ENCODE peak calls at places on chromosomes 4 and X, in eight cellular contexts. One of them, this sample, is unnamed.

GRCh38 chr4:27360651-27361347 is 500.2 kb downstream of the STIM2 start:
- DNase-seq in MM.1S: no peak
- DNase-seq in cardiac fibroblast: peak
- DNase-seq in AG10803: peak
- DNase-seq in AG04450: no peak
- DNase-seq in HL-60: no peak
- DNase-seq in tibial artery: no peak
- DNase-seq in adipocyte: peak
- DNase-seq in this sample: no peak

GRCh38 chr4:143713556-143714289 is 13.2 kb upstream of the FREM3 start:
- DNase-seq in tibial artery: no peak
- DNase-seq in AG04450: no peak
- DNase-seq in AG10803: no peak
- DNase-seq in cardiac fibroblast: no peak
- DNase-seq in adipocyte: peak
- DNase-seq in MM.1S: no peak
- DNase-seq in HL-60: no peak
- DNase-seq in this sample: no peak

GRCh38 chrX:39195156-39195555 is 393.9 kb downstream of the MID1IP1 start:
- DNase-seq in adipocyte: no peak
- DNase-seq in AG10803: no peak
- DNase-seq in tibial artery: no peak
- DNase-seq in MM.1S: no peak
- DNase-seq in HL-60: no peak
- DNase-seq in AG04450: no peak
- DNase-seq in cardiac fibroblast: no peak
- DNase-seq in this sample: no peak

GRCh38 chrX:25858273-25858880 is 279.8 kb upstream of the MAGEB18 start:
- DNase-seq in tibial artery: no peak
- DNase-seq in AG04450: no peak
- DNase-seq in cardiac fibroblast: peak
- DNase-seq in AG10803: peak
- DNase-seq in HL-60: no peak
- DNase-seq in adipocyte: no peak
- DNase-seq in MM.1S: no peak
- DNase-seq in this sample: no peak

GRCh38 chr4:92304636-92305035 is 870 bp downstream of the GRID2 start:
- DNase-seq in adipocyte: peak
- DNase-seq in AG04450: no peak
- DNase-seq in cardiac fibroblast: peak
- DNase-seq in MM.1S: no peak
- DNase-seq in AG10803: no peak
- DNase-seq in HL-60: no peak
- DNase-seq in tibial artery: no peak
- DNase-seq in this sample: no peak

GRCh38 chr4:53855886-53856260 is 208.5 kb downstream of the CHIC2 start:
- DNase-seq in MM.1S: no peak
- DNase-seq in adipocyte: peak
- DNase-seq in HL-60: no peak
- DNase-seq in AG10803: peak
- DNase-seq in tibial artery: no peak
- DNase-seq in cardiac fibroblast: peak
- DNase-seq in AG04450: peak
- DNase-seq in this sample: peak

GRCh38 chr4:57061395-57061794 is 48.8 kb downstream of the IGFBP7 start:
- DNase-seq in HL-60: no peak
- DNase-seq in adipocyte: peak
- DNase-seq in AG10803: peak
- DNase-seq in MM.1S: no peak
- DNase-seq in AG04450: no peak
- DNase-seq in tibial artery: no peak
- DNase-seq in cardiac fibroblast: peak
- DNase-seq in this sample: no peak

GRCh38 chr4:153523171-153523757 is 57.1 kb downstream of the TMEM131L start:
- DNase-seq in MM.1S: no peak
- DNase-seq in HL-60: no peak
- DNase-seq in tibial artery: no peak
- DNase-seq in AG04450: no peak
- DNase-seq in adipocyte: peak
- DNase-seq in AG10803: no peak
- DNase-seq in cardiac fibroblast: no peak
- DNase-seq in this sample: no peak

GRCh38 chr4:89486042-89486441 is 178.4 kb upstream of the GPRIN3 start:
- DNase-seq in MM.1S: peak
- DNase-seq in AG10803: peak
- DNase-seq in tibial artery: no peak
- DNase-seq in adipocyte: peak
- DNase-seq in cardiac fibroblast: peak
- DNase-seq in HL-60: no peak
- DNase-seq in AG04450: no peak
- DNase-seq in this sample: no peak

GRCh38 chrX:13482764-13483552 is 86.4 kb upstream of the EGFL6 start:
- DNase-seq in HL-60: no peak
- DNase-seq in AG04450: no peak
- DNase-seq in cardiac fibroblast: peak
- DNase-seq in AG10803: peak
- DNase-seq in tibial artery: no peak
- DNase-seq in adipocyte: no peak
- DNase-seq in MM.1S: no peak
- DNase-seq in this sample: no peak

GRCh38 chrX:54807524-54808108 is at the start of gene MAGED2:
- DNase-seq in adipocyte: peak
- DNase-seq in AG04450: no peak
- DNase-seq in MM.1S: no peak
- DNase-seq in AG10803: peak
- DNase-seq in tibial artery: peak
- DNase-seq in HL-60: no peak
- DNase-seq in cardiac fibroblast: peak
- DNase-seq in this sample: no peak

GRCh38 chr4:12084690-12085089 is 656.0 kb upstream of the HS3ST1 start:
- DNase-seq in tibial artery: no peak
- DNase-seq in cardiac fibroblast: no peak
- DNase-seq in HL-60: no peak
- DNase-seq in MM.1S: no peak
- DNase-seq in AG04450: no peak
- DNase-seq in AG10803: no peak
- DNase-seq in adipocyte: no peak
- DNase-seq in this sample: no peak

GRCh38 chrX:44874481-44875184 is 1.6 kb downstream of the KDM6A start:
- DNase-seq in tibial artery: no peak
- DNase-seq in cardiac fibroblast: peak
- DNase-seq in adipocyte: peak
- DNase-seq in MM.1S: peak
- DNase-seq in AG04450: no peak
- DNase-seq in HL-60: no peak
- DNase-seq in AG10803: peak
- DNase-seq in this sample: no peak

GRCh38 chr4:185956546-185956945 is 112.4 kb upstream of the TLR3 start:
- DNase-seq in HL-60: no peak
- DNase-seq in adipocyte: no peak
- DNase-seq in MM.1S: no peak
- DNase-seq in tibial artery: no peak
- DNase-seq in cardiac fibroblast: no peak
- DNase-seq in AG04450: no peak
- DNase-seq in AG10803: no peak
- DNase-seq in this sample: no peak

GRCh38 chrX:48492293-48492910 is 16.4 kb upstream of the PORCN start:
- DNase-seq in cardiac fibroblast: peak
- DNase-seq in adipocyte: no peak
- DNase-seq in tibial artery: no peak
- DNase-seq in MM.1S: no peak
- DNase-seq in HL-60: no peak
- DNase-seq in AG10803: peak
- DNase-seq in AG04450: no peak
- DNase-seq in this sample: no peak

GRCh38 chr4:133403913-133404312 is 254.8 kb downstream of the PCDH10 start:
- DNase-seq in tibial artery: no peak
- DNase-seq in HL-60: no peak
- DNase-seq in MM.1S: no peak
- DNase-seq in cardiac fibroblast: no peak
- DNase-seq in AG04450: no peak
- DNase-seq in AG10803: no peak
- DNase-seq in adipocyte: no peak
- DNase-seq in this sample: no peak

GRCh38 chr4:158016511-158016910 is 156.3 kb downstream of the GASK1B start:
- DNase-seq in AG10803: peak
- DNase-seq in HL-60: peak
- DNase-seq in AG04450: no peak
- DNase-seq in cardiac fibroblast: peak
- DNase-seq in adipocyte: peak
- DNase-seq in tibial artery: no peak
- DNase-seq in MM.1S: no peak
- DNase-seq in this sample: no peak

GRCh38 chr4:79259242-79259641 is 66.6 kb downstream of the NAA11 start:
- DNase-seq in HL-60: no peak
- DNase-seq in cardiac fibroblast: no peak
- DNase-seq in tibial artery: no peak
- DNase-seq in AG04450: no peak
- DNase-seq in adipocyte: no peak
- DNase-seq in AG10803: no peak
- DNase-seq in MM.1S: no peak
- DNase-seq in this sample: no peak

GRCh38 chr4:32199639-32200038 is 1479.5 kb downstream of the PCDH7 start:
- DNase-seq in cardiac fibroblast: no peak
- DNase-seq in AG10803: no peak
- DNase-seq in tibial artery: no peak
- DNase-seq in AG04450: no peak
- DNase-seq in adipocyte: no peak
- DNase-seq in MM.1S: no peak
- DNase-seq in HL-60: no peak
- DNase-seq in this sample: no peak

DNA sequence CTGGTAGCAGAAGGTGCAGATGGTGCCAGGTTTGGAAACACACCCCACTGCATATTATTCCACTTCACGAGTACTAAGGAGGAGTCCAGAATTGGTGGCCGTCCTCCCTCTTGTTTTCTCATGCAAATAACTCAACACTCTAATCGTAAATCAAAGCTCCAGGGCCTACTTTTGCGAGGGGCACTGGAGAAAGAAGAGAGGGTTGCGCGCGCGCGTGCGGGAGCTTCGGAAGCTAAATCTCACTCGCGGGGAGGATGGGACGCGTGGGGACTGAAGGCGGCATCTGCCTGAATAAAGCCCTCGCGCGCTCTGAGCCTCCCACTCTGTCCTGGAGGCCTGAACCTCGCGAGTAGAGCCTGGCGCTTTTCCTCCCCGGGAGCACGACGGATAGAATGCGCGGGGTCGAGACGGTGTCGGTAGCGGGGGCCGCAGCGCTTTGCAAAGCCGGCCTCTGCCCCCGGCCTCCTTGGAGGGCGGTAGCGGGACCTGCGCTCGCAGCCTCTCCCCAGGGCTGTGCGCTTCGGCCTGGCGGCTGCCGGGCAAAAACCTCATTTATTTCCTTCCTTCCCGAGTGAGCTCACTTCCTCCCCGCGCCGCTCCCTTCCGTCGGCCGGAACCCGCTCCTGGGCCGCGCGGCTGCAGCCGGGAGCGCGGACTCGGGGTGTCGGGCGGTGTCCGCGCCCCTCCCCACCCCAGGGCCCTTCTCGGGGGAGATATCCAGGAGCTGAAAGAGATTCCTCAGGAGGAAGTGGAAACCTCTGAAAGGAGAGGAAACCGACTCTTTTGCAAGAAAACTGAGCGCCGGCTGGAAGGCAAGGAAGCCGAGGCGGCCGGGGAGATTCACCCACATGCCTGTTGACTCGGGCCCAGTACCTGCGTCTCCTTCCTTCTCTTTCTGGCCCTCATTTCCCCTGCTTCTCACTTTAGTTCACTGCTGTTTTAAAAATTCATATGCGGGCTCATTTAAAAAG is 20.7 kb downstream of the HAND2 start:
- DNase-seq in HL-60: no peak
- DNase-seq in adipocyte: peak
- DNase-seq in tibial artery: peak
- DNase-seq in MM.1S: no peak
- DNase-seq in AG04450: no peak
- DNase-seq in AG10803: peak
- DNase-seq in cardiac fibroblast: peak
- DNase-seq in this sample: no peak
- H3K4me3 ChIP-seq in HL-60: peak
- H3K4me3 ChIP-seq in adipocyte: peak
- H3K4me3 ChIP-seq in tibial artery: peak
- H3K4me3 ChIP-seq in MM.1S: no peak
- H3K4me3 ChIP-seq in AG04450: peak
- H3K4me3 ChIP-seq in AG10803: peak
- H3K4me3 ChIP-seq in cardiac fibroblast: peak
- H3K4me3 ChIP-seq in this sample: peak

GRCh38 chr4:108166038-108166437 is 2.7 kb downstream of the LEF1 start:
- DNase-seq in tibial artery: no peak
- DNase-seq in cardiac fibroblast: no peak
- DNase-seq in HL-60: no peak
- DNase-seq in adipocyte: no peak
- DNase-seq in AG04450: no peak
- DNase-seq in AG10803: no peak
- DNase-seq in MM.1S: peak
- DNase-seq in this sample: no peak
- H3K4me3 ChIP-seq in tibial artery: no peak
- H3K4me3 ChIP-seq in cardiac fibroblast: no peak
- H3K4me3 ChIP-seq in HL-60: no peak
- H3K4me3 ChIP-seq in adipocyte: no peak
- H3K4me3 ChIP-seq in AG04450: no peak
- H3K4me3 ChIP-seq in AG10803: no peak
- H3K4me3 ChIP-seq in MM.1S: peak
- H3K4me3 ChIP-seq in this sample: peak

DNA sequence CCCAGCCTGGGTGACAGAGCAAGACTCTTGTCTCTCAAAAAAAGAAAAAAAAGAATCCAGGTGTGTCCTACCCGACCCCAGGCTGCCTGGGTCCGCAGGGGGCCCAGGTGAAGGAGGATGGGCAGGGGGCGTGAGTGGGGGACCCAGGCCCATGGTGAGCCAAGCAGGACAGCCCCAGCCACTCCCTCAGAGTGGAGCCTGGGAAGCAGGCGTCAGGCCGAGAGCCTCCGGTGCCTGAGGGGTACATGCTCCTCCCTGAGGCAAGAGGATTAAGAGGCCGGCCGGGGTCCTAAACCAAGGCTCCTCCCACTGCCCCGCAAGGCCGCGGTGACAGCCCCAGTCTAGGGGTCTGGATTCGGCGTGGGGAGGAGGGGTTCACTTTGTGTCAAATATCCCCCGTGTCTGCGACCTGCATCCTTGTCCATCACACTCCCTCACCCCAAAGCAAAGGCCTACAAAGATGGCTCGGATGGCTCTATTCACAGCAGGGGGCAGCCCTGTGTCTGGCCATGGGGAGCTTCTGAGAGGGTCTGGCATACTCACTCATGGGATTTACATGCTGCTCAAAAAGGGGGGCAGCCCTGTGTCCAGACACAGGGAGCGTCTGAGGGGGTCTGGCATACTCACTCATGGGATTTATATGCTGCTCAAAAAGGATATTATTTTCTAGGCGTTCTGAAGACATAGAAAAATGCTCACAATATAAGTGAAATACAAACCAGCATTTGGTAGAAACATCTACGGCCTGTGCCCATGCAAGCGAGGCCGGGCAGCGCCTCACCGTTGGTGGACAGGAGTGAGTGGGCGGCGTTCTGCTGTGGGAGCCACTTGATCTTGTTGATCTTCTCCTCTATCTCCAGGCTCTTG is 94.6 kb downstream of the PPP2R2C start:
- DNase-seq in AG04450: no peak
- DNase-seq in cardiac fibroblast: no peak
- DNase-seq in HL-60: no peak
- DNase-seq in adipocyte: no peak
- DNase-seq in MM.1S: no peak
- DNase-seq in AG10803: no peak
- DNase-seq in tibial artery: no peak
- DNase-seq in this sample: no peak
- H3K4me3 ChIP-seq in AG04450: no peak
- H3K4me3 ChIP-seq in cardiac fibroblast: no peak
- H3K4me3 ChIP-seq in HL-60: no peak
- H3K4me3 ChIP-seq in adipocyte: no peak
- H3K4me3 ChIP-seq in MM.1S: no peak
- H3K4me3 ChIP-seq in AG10803: no peak
- H3K4me3 ChIP-seq in tibial artery: no peak
- H3K4me3 ChIP-seq in this sample: no peak

GRCh38 chr4:40563401-40563800 is 66.3 kb downstream of the RBM47 start:
- DNase-seq in MM.1S: no peak
- DNase-seq in adipocyte: no peak
- DNase-seq in AG10803: no peak
- DNase-seq in cardiac fibroblast: no peak
- DNase-seq in HL-60: peak
- DNase-seq in AG04450: no peak
- DNase-seq in tibial artery: no peak
- DNase-seq in this sample: no peak
- H3K4me3 ChIP-seq in MM.1S: no peak
- H3K4me3 ChIP-seq in adipocyte: no peak
- H3K4me3 ChIP-seq in AG10803: no peak
- H3K4me3 ChIP-seq in cardiac fibroblast: no peak
- H3K4me3 ChIP-seq in HL-60: no peak
- H3K4me3 ChIP-seq in AG04450: no peak
- H3K4me3 ChIP-seq in tibial artery: no peak
- H3K4me3 ChIP-seq in this sample: no peak